ENCODE peak calls at places on chromosomes 13 and 19, in seven cellular contexts. One of them, this sample, is unnamed.

GRCh38 chr13:79492313-79492798 is 11.4 kb downstream of the NDFIP2 start:
- DNase-seq in HCT116: no peak
- DNase-seq in SK-N-SH: no peak
- DNase-seq in HepG2: no peak
- DNase-seq in GM12878: no peak
- DNase-seq in H1: no peak
- DNase-seq in K562: peak; percentile 33
- DNase-seq in this sample: no peak

GRCh38 chr13:52353116-52353718 is 52.8 kb downstream of the THSD1 start:
- DNase-seq in H1: no peak
- DNase-seq in K562: no peak
- DNase-seq in GM12878: no peak
- DNase-seq in HepG2: no peak
- DNase-seq in SK-N-SH: no peak
- DNase-seq in HCT116: no peak
- DNase-seq in this sample: no peak

GRCh38 chr13:35732565-35732964 is 256.1 kb upstream of the MAB21L1 start:
- DNase-seq in HepG2: no peak
- DNase-seq in H1: no peak
- DNase-seq in HCT116: no peak
- DNase-seq in GM12878: no peak
- DNase-seq in SK-N-SH: no peak
- DNase-seq in K562: no peak
- DNase-seq in this sample: no peak

GRCh38 chr13:66612983-66613382 is 617.2 kb downstream of the PCDH9 start:
- DNase-seq in HepG2: no peak
- DNase-seq in H1: no peak
- DNase-seq in HCT116: no peak
- DNase-seq in SK-N-SH: no peak
- DNase-seq in GM12878: no peak
- DNase-seq in K562: no peak
- DNase-seq in this sample: no peak

GRCh38 chr13:51873837-51874236 is 12.1 kb downstream of the CCDC70 start:
- DNase-seq in HCT116: no peak
- DNase-seq in GM12878: no peak
- DNase-seq in HepG2: no peak
- DNase-seq in K562: no peak
- DNase-seq in H1: no peak
- DNase-seq in SK-N-SH: no peak
- DNase-seq in this sample: no peak

GRCh38 chr19:39544201-39544903 is 4.4 kb upstream of the EID2 start:
- DNase-seq in SK-N-SH: no peak
- DNase-seq in HepG2: no peak
- DNase-seq in K562: no peak
- DNase-seq in HCT116: no peak
- DNase-seq in GM12878: no peak
- DNase-seq in H1: no peak
- DNase-seq in this sample: no peak

GRCh38 chr19:36973021-36973843 is 57.1 kb downstream of the ZNF568 start:
- DNase-seq in HepG2: no peak
- DNase-seq in H1: peak; percentile 74
- DNase-seq in HCT116: no peak
- DNase-seq in GM12878: peak; percentile 17
- DNase-seq in SK-N-SH: peak; percentile 97
- DNase-seq in K562: peak; percentile 9
- DNase-seq in this sample: peak; percentile 93

GRCh38 chr19:11754663-11755062 is 12.1 kb upstream of the ZNF441 start:
- DNase-seq in H1: no peak
- DNase-seq in GM12878: no peak
- DNase-seq in SK-N-SH: no peak
- DNase-seq in HepG2: no peak
- DNase-seq in K562: no peak
- DNase-seq in HCT116: no peak
- DNase-seq in this sample: peak; percentile 94

GRCh38 chr13:63517376-63517775 is 2101.7 kb upstream of the PCDH20 start:
- DNase-seq in SK-N-SH: no peak
- DNase-seq in HCT116: no peak
- DNase-seq in HepG2: no peak
- DNase-seq in H1: no peak
- DNase-seq in K562: no peak
- DNase-seq in GM12878: no peak
- DNase-seq in this sample: no peak

GRCh38 chr13:85698236-85698635 is 101.0 kb downstream of the SLITRK6 start:
- DNase-seq in HepG2: no peak
- DNase-seq in K562: no peak
- DNase-seq in SK-N-SH: no peak
- DNase-seq in HCT116: no peak
- DNase-seq in H1: no peak
- DNase-seq in GM12878: no peak
- DNase-seq in this sample: no peak

GRCh38 chr13:37457594-37457993 is 141.0 kb downstream of the POSTN start:
- DNase-seq in HepG2: no peak
- DNase-seq in H1: no peak
- DNase-seq in SK-N-SH: no peak
- DNase-seq in GM12878: no peak
- DNase-seq in HCT116: no peak
- DNase-seq in K562: no peak
- DNase-seq in this sample: no peak

GRCh38 chr19:45492627-45493470 is 4.0 kb downstream of the RTN2 start:
- DNase-seq in SK-N-SH: peak; percentile 28
- DNase-seq in H1: no peak
- DNase-seq in HepG2: peak; percentile 68
- DNase-seq in HCT116: peak; percentile 72
- DNase-seq in GM12878: no peak
- DNase-seq in K562: peak; percentile 93
- DNase-seq in this sample: peak; percentile 92

GRCh38 chr19:19185853-19186728 is 5.9 kb downstream of the BORCS8 start:
- DNase-seq in K562: peak; percentile 86
- DNase-seq in HepG2: peak; percentile 68
- DNase-seq in GM12878: no peak
- DNase-seq in HCT116: peak; percentile 50
- DNase-seq in H1: peak; percentile 61
- DNase-seq in SK-N-SH: peak; percentile 83
- DNase-seq in this sample: no peak

GRCh38 chr13:112746044-112746443 is 56.2 kb downstream of the ATP11A start:
- DNase-seq in HCT116: no peak
- DNase-seq in H1: no peak
- DNase-seq in HepG2: no peak
- DNase-seq in SK-N-SH: no peak
- DNase-seq in GM12878: no peak
- DNase-seq in K562: no peak
- DNase-seq in this sample: no peak

GRCh38 chr13:113421673-113422270 is 31.5 kb downstream of the ADPRHL1 start:
- DNase-seq in HCT116: no peak
- DNase-seq in HepG2: no peak
- DNase-seq in K562: no peak
- DNase-seq in SK-N-SH: peak; percentile 73
- DNase-seq in GM12878: no peak
- DNase-seq in H1: no peak
- DNase-seq in this sample: no peak

GRCh38 chr19:46732172-46732938 is 13.5 kb upstream of the FKRP start:
- DNase-seq in H1: no peak
- DNase-seq in SK-N-SH: no peak
- DNase-seq in HepG2: no peak
- DNase-seq in GM12878: no peak
- DNase-seq in K562: peak; percentile 21
- DNase-seq in HCT116: no peak
- DNase-seq in this sample: no peak

GRCh38 chr19:34316247-34316646 is 48.7 kb upstream of the GPI start:
- DNase-seq in HCT116: no peak
- DNase-seq in SK-N-SH: no peak
- DNase-seq in HepG2: no peak
- DNase-seq in H1: no peak
- DNase-seq in GM12878: no peak
- DNase-seq in K562: no peak
- DNase-seq in this sample: no peak

GRCh38 chr13:62193919-62194318 is 778.3 kb upstream of the PCDH20 start:
- DNase-seq in HCT116: no peak
- DNase-seq in H1: no peak
- DNase-seq in SK-N-SH: no peak
- DNase-seq in GM12878: no peak
- DNase-seq in HepG2: no peak
- DNase-seq in K562: no peak
- DNase-seq in this sample: no peak

GRCh38 chr19:4957981-4958380 is 10.9 kb upstream of the KDM4B start:
- DNase-seq in HCT116: no peak
- DNase-seq in K562: no peak
- DNase-seq in H1: no peak
- DNase-seq in GM12878: no peak
- DNase-seq in HepG2: no peak
- DNase-seq in SK-N-SH: no peak
- DNase-seq in this sample: no peak

GRCh38 chr13:97391201-97391600 is 42.8 kb upstream of the RAP2A start:
- DNase-seq in H1: no peak
- DNase-seq in HCT116: no peak
- DNase-seq in HepG2: no peak
- DNase-seq in K562: no peak
- DNase-seq in SK-N-SH: no peak
- DNase-seq in GM12878: no peak
- DNase-seq in this sample: no peak

GRCh38 chr13:107361666-107362065 is 793.7 kb upstream of the ARGLU1 start:
- DNase-seq in HepG2: no peak
- DNase-seq in SK-N-SH: no peak
- DNase-seq in HCT116: no peak
- DNase-seq in H1: no peak
- DNase-seq in K562: no peak
- DNase-seq in GM12878: no peak
- DNase-seq in this sample: no peak

GRCh38 chr13:36736119-36736726 is 62.4 kb downstream of the SERTM1 start:
- DNase-seq in GM12878: no peak
- DNase-seq in HCT116: peak; percentile 31
- DNase-seq in SK-N-SH: peak; percentile 37
- DNase-seq in K562: peak; percentile 57
- DNase-seq in H1: no peak
- DNase-seq in HepG2: peak; percentile 35
- DNase-seq in this sample: peak; percentile 61

GRCh38 chr19:49148784-49149651 is 6.2 kb downstream of the HRC start:
- DNase-seq in HCT116: peak; percentile 88
- DNase-seq in H1: no peak
- DNase-seq in K562: peak; percentile 99
- DNase-seq in GM12878: no peak
- DNase-seq in HepG2: peak; percentile 86
- DNase-seq in SK-N-SH: peak; percentile 94
- DNase-seq in this sample: peak; percentile 96

GRCh38 chr13:83819156-83819555 is 63.1 kb downstream of the SLITRK1 start:
- DNase-seq in SK-N-SH: no peak
- DNase-seq in GM12878: no peak
- DNase-seq in K562: no peak
- DNase-seq in H1: no peak
- DNase-seq in HepG2: no peak
- DNase-seq in HCT116: no peak
- DNase-seq in this sample: no peak

GRCh38 chr19:49896863-49897621 is at the start of gene IL4I1:
- DNase-seq in GM12878: peak; percentile 96
- DNase-seq in HepG2: no peak
- DNase-seq in SK-N-SH: no peak
- DNase-seq in H1: no peak
- DNase-seq in HCT116: no peak
- DNase-seq in K562: no peak
- DNase-seq in this sample: no peak

GRCh38 chr13:51000576-51001260 is 91.1 kb downstream of the RNASEH2B start:
- DNase-seq in SK-N-SH: no peak
- DNase-seq in K562: no peak
- DNase-seq in GM12878: no peak
- DNase-seq in HepG2: no peak
- DNase-seq in HCT116: no peak
- DNase-seq in H1: no peak
- DNase-seq in this sample: peak; percentile 36

GRCh38 chr19:17289489-17289888 is 7.8 kb downstream of the ANKLE1 start:
- DNase-seq in HCT116: peak; percentile 89
- DNase-seq in H1: no peak
- DNase-seq in SK-N-SH: peak; percentile 96
- DNase-seq in K562: peak; percentile 94
- DNase-seq in GM12878: no peak
- DNase-seq in HepG2: no peak
- DNase-seq in this sample: peak; percentile 54
- TF ChIP-seq JUND in HCT116: no peak
- TF ChIP-seq JUND in H1: no peak
- TF ChIP-seq JUND in SK-N-SH: no peak
- TF ChIP-seq JUND in K562: no peak
- TF ChIP-seq JUND in GM12878: no peak
- TF ChIP-seq JUND in HepG2: no peak
- TF ChIP-seq JUND in this sample: no peak

DNA sequence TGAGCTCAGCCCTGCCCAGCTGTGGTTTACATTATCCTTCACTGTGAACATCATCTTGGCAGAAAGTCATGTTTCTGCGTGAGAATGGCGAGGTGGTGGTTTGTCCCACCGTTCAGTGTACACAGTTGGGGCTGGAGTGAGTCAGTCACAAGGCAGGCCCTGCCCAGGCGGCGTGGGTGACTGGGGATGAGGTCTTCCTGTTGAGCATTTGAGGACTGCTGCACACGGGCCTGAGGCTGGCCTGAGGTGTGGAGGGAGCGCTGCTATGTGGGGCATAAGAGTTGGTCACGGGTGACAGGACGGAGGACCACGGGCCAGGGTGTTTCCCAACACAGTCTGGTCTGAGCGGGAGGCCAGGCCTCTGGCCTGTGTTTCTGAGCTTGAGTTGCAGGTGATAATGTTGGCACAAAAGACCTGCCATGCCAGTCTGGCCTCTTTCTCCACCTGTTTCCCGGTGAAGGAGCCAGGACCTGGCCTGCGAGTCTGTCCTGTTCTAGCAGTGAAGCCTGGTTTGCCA is 13.4 kb upstream of the C19orf33 start:
- DNase-seq in HCT116: no peak
- DNase-seq in HepG2: no peak
- DNase-seq in SK-N-SH: no peak
- DNase-seq in K562: no peak
- DNase-seq in H1: no peak
- DNase-seq in GM12878: no peak
- DNase-seq in this sample: peak; percentile 64
- TF ChIP-seq JUND in HCT116: no peak
- TF ChIP-seq JUND in HepG2: no peak
- TF ChIP-seq JUND in SK-N-SH: no peak
- TF ChIP-seq JUND in K562: no peak
- TF ChIP-seq JUND in H1: no peak
- TF ChIP-seq JUND in GM12878: no peak
- TF ChIP-seq JUND in this sample: peak; percentile 13

DNA sequence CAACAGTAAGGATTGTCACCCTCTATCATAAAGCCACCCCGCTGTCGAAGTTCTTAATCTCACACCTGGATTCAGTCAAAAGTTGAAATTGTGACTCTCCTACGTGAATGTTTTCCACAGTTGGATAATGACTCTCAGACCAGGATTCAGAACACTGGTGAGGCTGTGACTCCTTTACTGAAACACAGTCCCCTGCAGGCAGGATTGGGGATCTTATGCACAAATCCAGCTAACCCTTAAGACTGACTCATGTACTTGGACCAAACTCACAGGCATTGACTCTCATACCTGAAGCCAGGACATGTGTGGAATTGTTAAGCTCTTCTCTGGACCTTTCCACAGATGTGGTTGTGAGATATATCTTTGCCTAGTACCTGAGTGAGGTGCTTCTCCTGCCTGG is 46.8 kb downstream of the ZNF85 start:
- DNase-seq in HCT116: no peak
- DNase-seq in SK-N-SH: no peak
- DNase-seq in GM12878: no peak
- DNase-seq in HepG2: no peak
- DNase-seq in K562: no peak
- DNase-seq in H1: no peak
- DNase-seq in this sample: peak; percentile 19
- TF ChIP-seq JUND in HCT116: no peak
- TF ChIP-seq JUND in SK-N-SH: no peak
- TF ChIP-seq JUND in GM12878: no peak
- TF ChIP-seq JUND in HepG2: no peak
- TF ChIP-seq JUND in K562: no peak
- TF ChIP-seq JUND in H1: no peak
- TF ChIP-seq JUND in this sample: no peak

GRCh38 chr13:98930014-98930625 is 47.7 kb downstream of the DOCK9 start:
- DNase-seq in K562: no peak
- DNase-seq in SK-N-SH: no peak
- DNase-seq in GM12878: no peak
- DNase-seq in HCT116: no peak
- DNase-seq in H1: no peak
- DNase-seq in HepG2: no peak
- DNase-seq in this sample: no peak
- TF ChIP-seq JUND in K562: no peak
- TF ChIP-seq JUND in SK-N-SH: no peak
- TF ChIP-seq JUND in GM12878: no peak
- TF ChIP-seq JUND in HCT116: no peak
- TF ChIP-seq JUND in H1: no peak
- TF ChIP-seq JUND in HepG2: no peak
- TF ChIP-seq JUND in this sample: no peak